ENCODE peak calls at places on chromosomes 3 and 15, in eight cellular contexts. R, F, W, A, X, U, Q and I are unnamed samples.
A peak's percentile ranks its signal among the peaks of the same experiment; 100 is the strongest.

GRCh38 chr3:195043612-195044144 is 227.3 kb downstream of the XXYLT1 start:
- DNase-seq in R (no peak), F (no peak), W (no peak), A (no peak), X (no peak), U (no peak), Q (no peak), I (no peak)

GRCh38 chr3:68974711-68975110 is 38.8 kb downstream of the EOGT start:
- DNase-seq in R (no peak), F (no peak), W (no peak), A (no peak), X (no peak), U (no peak), Q (no peak), I (no peak)

GRCh38 chr3:64530434-64531049 is 157.3 kb downstream of the ADAMTS9 start:
- DNase-seq in R (no peak), F (no peak), W (peak; percentile 21), A (peak; percentile 68), X (no peak), U (peak; percentile 28), Q (peak; percentile 31), I (peak; percentile 79)

GRCh38 chr3:12947504-12948369 is 106.4 kb upstream of the RPL32 start:
- DNase-seq in R (peak; percentile 75), F (no peak), W (peak; percentile 4), A (peak; percentile 83), X (no peak), U (no peak), Q (no peak), I (peak; percentile 70)

GRCh38 chr3:83559082-83559481 is 1399.7 kb upstream of the CADM2 start:
- DNase-seq in R (no peak), F (no peak), W (no peak), A (no peak), X (no peak), U (no peak), Q (no peak), I (no peak)

GRCh38 chr15:92277776-92278175 is 115.9 kb upstream of the ST8SIA2 start:
- DNase-seq in R (no peak), F (no peak), W (peak; percentile 36), A (peak; percentile 0), X (no peak), U (peak; percentile 45), Q (peak; percentile 11), I (peak; percentile 15)

GRCh38 chr3:43379343-43379742 is 93.0 kb downstream of the SNRK start:
- DNase-seq in R (peak; percentile 57), F (no peak), W (no peak), A (peak; percentile 64), X (no peak), U (no peak), Q (no peak), I (no peak)

GRCh38 chr3:52444860-52445793 is at the start of gene SEMA3G:
- DNase-seq in R (peak; percentile 87), F (no peak), W (peak; percentile 39), A (peak; percentile 60), X (peak; percentile 50), U (peak; percentile 42), Q (peak; percentile 72), I (peak; percentile 86)

GRCh38 chr3:46218310-46218709 is 10.2 kb upstream of the CCR1 start:
- DNase-seq in R (no peak), F (no peak), W (no peak), A (no peak), X (no peak), U (no peak), Q (no peak), I (no peak)

GRCh38 chr15:79316864-79317263 is 6.0 kb downstream of the TMED3 start:
- DNase-seq in R (no peak), F (no peak), W (no peak), A (no peak), X (no peak), U (no peak), Q (no peak), I (no peak)

GRCh38 chr3:188058569-188059184 is 95.3 kb upstream of the LPP start:
- DNase-seq in R (no peak), F (no peak), W (no peak), A (no peak), X (no peak), U (no peak), Q (no peak), I (no peak)

GRCh38 chr3:112640864-112641751 is at the start of gene CCDC80:
- DNase-seq in R (no peak), F (no peak), W (peak; percentile 57), A (peak; percentile 95), X (no peak), U (peak; percentile 87), Q (no peak), I (peak; percentile 63)

GRCh38 chr15:91947370-91947769 is 93.9 kb downstream of the SLCO3A1 start:
- DNase-seq in R (no peak), F (no peak), W (no peak), A (no peak), X (no peak), U (no peak), Q (no peak), I (no peak)

GRCh38 chr15:56805466-56806146 is 72.3 kb upstream of the ZNF280D start:
- DNase-seq in R (no peak), F (no peak), W (peak; percentile 53), A (peak; percentile 91), X (no peak), U (peak; percentile 75), Q (no peak), I (peak; percentile 14)

GRCh38 chr3:150286390-150287147 is 121.5 kb upstream of the TSC22D2 start:
- DNase-seq in R (no peak), F (no peak), W (peak; percentile 48), A (peak; percentile 64), X (no peak), U (peak; percentile 38), Q (peak; percentile 59), I (peak; percentile 64)

GRCh38 chr3:130276203-130276803 is 69.2 kb upstream of the COL6A5 start:
- DNase-seq in R (no peak), F (no peak), W (peak; percentile 21), A (peak; percentile 80), X (no peak), U (peak; percentile 41), Q (peak; percentile 58), I (peak; percentile 84)